ENCODE peak calls at places on chromosomes 1 and 21, in four cellular contexts. O is T-helper 9 cell, M is left ventricle myocardium superior, D is GM03348. P is an unnamed sample.

GRCh38 chr1:54528613-54529012 is 19.4 kb upstream of the ACOT11 start:
- DNase-seq in O (no peak), M (no peak), D (no peak), P (no peak)

GRCh38 chr1:30313176-30313575 is 410.2 kb downstream of the MATN1 start:
- DNase-seq in M (no peak), O (no peak), D (no peak), P (no peak)

GRCh38 chr1:245742891-245743290 is 588.1 kb downstream of the KIF26B start:
- DNase-seq in O (no peak), D (peak; percentile 40), M (no peak), P (no peak)

GRCh38 chr21:15688809-15689208 is 41.0 kb upstream of the USP25 start:
- DNase-seq in D (no peak), O (no peak), M (no peak), P (no peak)

GRCh38 chr1:32538887-32539583 is at the start of gene ZBTB8A:
- DNase-seq in O (no peak), M (peak; percentile 45), D (peak; percentile 77), P (peak; percentile 18)

GRCh38 chr1:89126602-89127001 is 688 bp upstream of the GBP2 start:
- DNase-seq in M (no peak), D (no peak), O (no peak), P (no peak)

GRCh38 chr1:206144605-206145004 is 27.4 kb upstream of the AVPR1B start:
- DNase-seq in O (no peak), D (no peak), M (no peak), P (no peak)

GRCh38 chr1:246631426-246631825 is 65.2 kb downstream of the CNST start:
- DNase-seq in M (no peak), O (no peak), D (peak; percentile 73), P (no peak)

GRCh38 chr1:51768971-51769601 is 109.4 kb downstream of the NRDC start:
- DNase-seq in O (no peak), M (no peak), D (peak; percentile 77), P (peak; percentile 11)

GRCh38 chr1:167670563-167670962 is 40.5 kb downstream of the RCSD1 start:
- DNase-seq in D (no peak), O (no peak), M (no peak), P (no peak)

GRCh38 chr1:245016700-245017099 is 138.1 kb upstream of the KIF26B start:
- DNase-seq in D (no peak), O (no peak), M (no peak), P (no peak)

GRCh38 chr21:36330904-36331303 is 10.9 kb downstream of the MORC3 start:
- DNase-seq in M (no peak), D (peak; percentile 53), O (peak; percentile 31), P (no peak)

GRCh38 chr1:150970818-150971582 is 3.6 kb downstream of the CERS2 start:
- DNase-seq in D (peak; percentile 84), M (peak; percentile 86), O (no peak), P (no peak)

GRCh38 chr1:217911908-217912307 is 280.8 kb downstream of the SPATA17 start:
- DNase-seq in M (no peak), O (no peak), D (no peak), P (no peak)

GRCh38 chr1:153578490-153578889 is 12.8 kb upstream of the S100A2 start:
- DNase-seq in M (no peak), D (peak; percentile 56), O (no peak), P (no peak)

GRCh38 chr1:85607913-85608250 is 27.3 kb downstream of the CCN1 start:
- DNase-seq in M (no peak), D (no peak), O (no peak), P (no peak)

GRCh38 chr1:100494393-100495084 is 43.4 kb upstream of the GPR88 start:
- DNase-seq in M (no peak), O (no peak), D (peak; percentile 5), P (no peak)

GRCh38 chr1:205294175-205294913 is 27.2 kb downstream of the NUAK2 start:
- DNase-seq in D (peak; percentile 84), M (no peak), O (no peak), P (no peak)

GRCh38 chr1:66210653-66211052 is 323.3 kb upstream of the SGIP1 start:
- DNase-seq in M (no peak), D (no peak), O (no peak), P (no peak)

GRCh38 chr1:26066857-26067256 is 573 bp downstream of the TRIM63 start:
- DNase-seq in O (no peak), M (peak; percentile 84), D (no peak), P (no peak)

GRCh38 chr1:70256664-70257063 is 35.5 kb downstream of the SRSF11 start:
- DNase-seq in M (no peak), D (no peak), O (no peak), P (no peak)

GRCh38 chr1:212683357-212683722 is 16.3 kb downstream of the BATF3 start:
- DNase-seq in D (no peak), M (peak; percentile 42), O (no peak), P (no peak)

GRCh38 chr21:32516729-32517649 is 68.3 kb downstream of the TCP10L start:
- DNase-seq in D (peak; percentile 37), M (no peak), O (no peak), P (peak; percentile 81)

GRCh38 chr1:117284408-117285215 is 73.9 kb upstream of the VTCN1 start:
- DNase-seq in M (no peak), O (no peak), D (peak; percentile 65), P (peak; percentile 18)

GRCh38 chr1:21904475-21904724 is 32.7 kb downstream of the HSPG2 start:
- DNase-seq in O (no peak), M (no peak), D (no peak), P (no peak)

GRCh38 chr1:213970193-213970592 is 17.6 kb upstream of the PROX1 start:
- DNase-seq in M (no peak), O (no peak), D (no peak), P (no peak)

GRCh38 chr1:12220890-12221289 is 8.9 kb upstream of the VPS13D start:
- DNase-seq in D (no peak), O (no peak), M (no peak), P (no peak)

P was measured in brain pericyte.